ENCODE peak calls at places on chromosomes 1 and 21, in seven cellular contexts. T, U, O, G, K, S and L are unnamed samples.

GRCh38 chr1:31239653-31240241 is at the start of gene NKAIN1:
- DNase-seq in T (peak), U (no peak), O (no peak), G (peak), K (peak), S (peak), L (no peak)

GRCh38 chr1:58396150-58396549 is 150.4 kb downstream of the OMA1 start:
- DNase-seq in T (no peak), U (no peak), O (no peak), G (no peak), K (no peak), S (no peak), L (no peak)

GRCh38 chr21:44485254-44485793 is 30.0 kb downstream of the LRRC3 start:
- DNase-seq in T (no peak), U (no peak), O (no peak), G (no peak), K (no peak), S (no peak), L (peak)

GRCh38 chr1:203038217-203038741 is 12.0 kb downstream of the PPFIA4 start:
- DNase-seq in T (peak), U (no peak), O (no peak), G (no peak), K (no peak), S (peak), L (no peak)

GRCh38 chr1:61448934-61449368 is 276.0 kb downstream of the TM2D1 start:
- DNase-seq in T (peak), U (no peak), O (no peak), G (no peak), K (no peak), S (no peak), L (no peak)

GRCh38 chr1:113946112-113946511 is 17.0 kb downstream of the HIPK1 start:
- DNase-seq in T (no peak), U (no peak), O (no peak), G (no peak), K (no peak), S (no peak), L (no peak)

GRCh38 chr1:33443067-33443704 is 12.3 kb upstream of the PHC2 start:
- DNase-seq in T (peak), U (no peak), O (no peak), G (no peak), K (no peak), S (no peak), L (no peak)

GRCh38 chr1:64598100-64598571 is 128.2 kb downstream of the CACHD1 start:
- DNase-seq in T (peak), U (no peak), O (no peak), G (no peak), K (no peak), S (no peak), L (no peak)